ENCODE peak calls at places on chromosomes 6 and 20, in eight cellular contexts. W, X, G, S, A, N, F and B are unnamed samples.

GRCh38 chr20:58875111-58875510 is 22.6 kb downstream of the GNAS start:
- DNase-seq in X (no peak), G (no peak), S (no peak), N (no peak), A (no peak), W (no peak), F (no peak), B (no peak)

GRCh38 chr6:33279257-33279695 is 2.4 kb downstream of the B3GALT4 start:
- DNase-seq in F (no peak), W (no peak), X (no peak), A (no peak), N (no peak), S (no peak), G (no peak), B (no peak)

GRCh38 chr6:31626952-31627351 is 6.4 kb downstream of the PRRC2A start:
- DNase-seq in G (no peak), A (no peak), F (no peak), X (no peak), S (no peak), W (no peak), N (no peak), B (no peak)

GRCh38 chr6:16840291-16840690 is 79.0 kb upstream of the ATXN1 start:
- DNase-seq in G (no peak), W (no peak), S (no peak), X (no peak), N (no peak), F (no peak), A (no peak), B (no peak)

GRCh38 chr6:10406556-10406955 is 8.3 kb downstream of the TFAP2A start:
- DNase-seq in X (no peak), S (no peak), A (no peak), G (no peak), F (no peak), N (no peak), W (no peak), B (no peak)

GRCh38 chr6:45970326-45970725 is 45.3 kb downstream of the CLIC5 start:
- DNase-seq in S (no peak), X (no peak), W (no peak), F (no peak), A (no peak), N (peak), G (no peak), B (no peak)

GRCh38 chr20:19975901-19976300 is 41.3 kb upstream of the NAA20 start:
- DNase-seq in F (no peak), N (no peak), S (no peak), G (peak), X (no peak), A (no peak), W (peak), B (no peak)

GRCh38 chr6:160428069-160428430 is 79.9 kb downstream of the SLC22A3 start:
- DNase-seq in X (no peak), A (no peak), G (peak), F (no peak), S (peak), W (peak), N (no peak), B (no peak)

GRCh38 chr6:137904822-137905617 is 38.0 kb downstream of the TNFAIP3 start:
- DNase-seq in N (peak), A (no peak), G (peak), W (peak), S (no peak), X (no peak), F (no peak), B (no peak)

GRCh38 chr20:61605862-61606557 is 353.9 kb downstream of the CDH4 start:
- DNase-seq in S (no peak), F (no peak), N (no peak), A (no peak), W (no peak), X (no peak), G (no peak), B (no peak)

GRCh38 chr6:3278691-3279090 is 19.9 kb downstream of the PSMG4 start:
- DNase-seq in A (no peak), F (no peak), S (no peak), W (no peak), X (no peak), N (no peak), G (no peak), B (no peak)

GRCh38 chr6:130320908-130321307 is 44.9 kb upstream of the TMEM200A start:
- DNase-seq in W (no peak), S (no peak), A (no peak), G (no peak), F (no peak), X (no peak), N (no peak), B (no peak)

GRCh38 chr6:22367331-22367730 is 70.5 kb upstream of the PRL start:
- DNase-seq in N (no peak), A (no peak), W (peak), G (no peak), F (no peak), S (no peak), X (no peak), B (no peak)

GRCh38 chr20:48761914-48762313 is 65.9 kb downstream of the PREX1 start:
- DNase-seq in A (no peak), S (no peak), X (no peak), N (no peak), G (no peak), W (no peak), F (no peak), B (no peak)

GRCh38 chr6:166275714-166276166 is 32.5 kb downstream of the PRR18 start:
- DNase-seq in S (no peak), G (peak), N (peak), F (no peak), A (peak), X (no peak), W (peak), B (no peak)

GRCh38 chr6:128252293-128253176 is 267.9 kb downstream of the PTPRK start:
- DNase-seq in F (no peak), G (no peak), W (peak), X (no peak), N (no peak), A (no peak), S (no peak), B (no peak)

GRCh38 chr6:150738092-150738625 is 127.3 kb upstream of the MTHFD1L start:
- DNase-seq in F (no peak), S (no peak), G (no peak), A (no peak), X (no peak), W (peak), N (no peak), B (no peak)

GRCh38 chr6:150739711-150740349 is 125.7 kb upstream of the MTHFD1L start:
- DNase-seq in W (peak), S (no peak), F (no peak), X (no peak), G (no peak), A (no peak), N (no peak), B (no peak)

GRCh38 chr6:150740453-150740852 is 125.0 kb upstream of the MTHFD1L start:
- DNase-seq in X (no peak), A (no peak), F (no peak), N (no peak), G (no peak), W (no peak), S (no peak), B (no peak)

GRCh38 chr6:150744522-150745260 is 120.8 kb upstream of the MTHFD1L start:
- DNase-seq in G (no peak), A (no peak), F (no peak), S (no peak), W (no peak), N (no peak), X (no peak), B (no peak)

DNA sequence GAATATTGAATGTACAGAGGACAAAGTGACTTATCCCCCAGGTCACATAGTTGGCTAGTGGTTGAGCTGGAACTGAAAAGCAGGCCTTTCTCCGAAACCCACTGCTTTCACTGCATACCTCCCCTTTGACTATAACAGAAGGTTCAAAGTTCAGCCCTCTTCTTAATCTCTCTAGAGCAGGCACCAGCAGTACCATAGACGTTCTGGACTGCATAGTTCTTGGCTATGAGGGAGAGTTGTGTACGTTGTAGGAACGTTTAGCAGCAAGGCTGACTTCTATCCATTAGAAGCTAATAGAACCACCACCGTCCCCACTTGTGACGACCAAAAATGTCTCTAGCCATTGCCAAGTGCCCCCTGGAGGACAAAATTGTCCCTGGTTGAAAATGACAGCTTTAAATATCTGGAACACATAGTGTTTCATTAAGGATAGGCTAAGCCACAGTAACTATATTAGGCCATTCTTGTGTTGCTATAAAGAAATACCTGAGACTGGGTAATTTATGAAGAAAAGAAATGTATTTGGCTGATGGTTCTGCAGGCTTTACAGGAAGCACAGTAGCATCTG is 123.8 kb upstream of the MTHFD1L start:
- DNase-seq in W (no peak), X (no peak), G (no peak), A (no peak), S (no peak), F (no peak), N (peak), B (no peak)
- TF ChIP-seq CTCF in W (peak), X (peak), G (no peak), A (peak), S (no peak), F (peak), N (peak), B (peak)

DNA sequence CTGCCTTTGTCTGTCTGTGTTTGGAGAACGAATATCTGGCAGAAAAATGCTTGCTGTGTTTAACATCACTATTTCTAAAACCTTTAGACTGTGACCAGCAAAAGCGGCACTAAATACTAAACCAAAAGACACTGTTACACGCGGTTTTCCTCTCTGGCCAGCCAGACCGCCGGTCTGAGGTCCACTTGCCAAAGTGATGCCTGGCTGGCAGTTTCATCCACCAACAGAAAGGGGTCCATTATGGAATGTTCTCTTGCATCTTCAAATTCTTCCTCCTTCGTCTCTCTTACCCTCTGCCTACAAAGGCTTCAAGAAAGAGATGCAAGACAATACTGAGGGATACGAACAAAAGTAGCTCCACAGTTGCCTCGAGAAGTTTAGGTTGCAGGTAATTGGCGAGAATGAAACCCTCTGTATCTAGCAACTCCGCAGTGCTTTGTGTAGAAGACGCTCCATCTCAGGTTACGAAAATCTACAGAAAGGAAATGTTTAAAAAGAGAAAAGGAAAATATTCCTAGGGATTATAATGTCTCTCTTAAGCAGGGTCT is 176.6 kb downstream of the TRIM27 start:
- DNase-seq in G (no peak), X (no peak), S (no peak), N (no peak), A (no peak), F (no peak), W (no peak), B (no peak)
- H3K4me3 ChIP-seq in G (no peak), X (no peak), S (no peak), N (no peak), A (no peak), F (peak), W (no peak), B (peak)

GRCh38 chr20:7989379-7989778 is 30.2 kb downstream of the TMX4 start:
- DNase-seq in N (no peak), G (no peak), X (no peak), A (no peak), F (no peak), W (no peak), S (no peak), B (no peak)
- TF ChIP-seq CTCF in N (peak), G (no peak), X (no peak), A (no peak), F (no peak), W (peak), S (no peak), B (no peak)

GRCh38 chr20:53827996-53828672 is 234.5 kb upstream of the ZNF217 start:
- DNase-seq in G (peak), A (no peak), F (peak), S (no peak), N (no peak), X (no peak), W (peak), B (peak)
- H3K4me3 ChIP-seq in G (no peak), A (no peak), F (peak), S (peak), N (peak), X (no peak), W (peak), B (no peak)

DNA sequence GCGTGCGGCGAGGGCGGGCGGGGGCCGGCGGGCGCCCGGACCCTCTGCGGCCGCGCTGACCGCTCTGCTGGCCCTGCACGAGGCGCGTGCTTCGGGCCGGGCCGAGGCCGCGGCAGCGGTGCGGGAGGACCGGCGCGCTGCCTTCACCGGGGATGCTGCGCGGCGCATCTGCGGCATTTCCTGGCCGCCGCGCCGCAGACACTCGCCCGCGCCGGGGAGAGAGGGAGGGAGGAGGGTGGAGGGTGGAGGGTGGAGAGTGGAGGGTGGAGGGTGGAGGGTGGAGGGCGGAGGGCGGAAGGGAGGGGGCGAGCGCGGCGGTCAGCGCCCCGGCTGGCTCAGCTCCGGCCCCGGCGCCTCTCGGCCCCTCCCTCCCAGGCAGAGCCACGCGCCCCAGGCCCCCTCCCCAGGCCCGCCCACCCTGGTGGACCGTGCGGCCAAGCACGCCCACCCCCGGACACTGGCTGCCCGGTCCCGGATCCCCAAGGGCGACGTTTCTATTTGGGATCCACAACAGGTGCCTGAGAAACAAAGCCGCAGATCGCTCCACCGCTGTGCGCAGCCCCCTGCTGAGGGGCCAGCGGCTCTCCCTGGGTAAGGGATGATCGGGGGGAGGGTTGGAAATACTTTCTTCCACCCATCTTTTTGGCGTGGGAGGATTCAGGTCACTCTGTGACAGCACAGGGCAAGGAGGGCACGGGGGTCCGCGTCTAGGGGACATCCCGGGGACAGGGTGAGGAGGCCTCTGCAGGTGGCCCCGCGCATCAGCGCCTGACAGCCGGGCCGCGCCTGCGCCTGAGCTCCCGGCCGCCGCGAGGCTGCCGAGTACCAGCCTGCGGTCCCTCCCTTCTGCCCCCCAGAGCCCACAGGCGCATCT is 111.2 kb upstream of the BEND6 start:
- DNase-seq in A (peak), W (peak), X (peak), F (no peak), G (peak), N (peak), S (peak), B (no peak)
- TF ChIP-seq CTCF in A (peak), W (peak), X (peak), F (peak), G (no peak), N (peak), S (peak), B (peak)